ENCODE peak calls at places on chromosomes 1 and 21, in eight cellular contexts. O is GM12878, G is thoracic aorta, E is heart left ventricle, I is mucosa of descending colon, J is BE2C, M is body of pancreas, A is pancreas. V is an unnamed sample.

GRCh38 chr1:178544531-178544930 is 31.6 kb downstream of the TEX35 start:
- DNase-seq in O (no peak), G (no peak), E (no peak), I (no peak), J (no peak), M (no peak), A (no peak), V (no peak)

GRCh38 chr1:197618065-197618464 is 157.2 kb downstream of the DENND1B start:
- DNase-seq in O (no peak), G (no peak), E (no peak), I (no peak), J (peak; percentile 34), M (no peak), A (no peak), V (no peak)

GRCh38 chr1:64150266-64150665 is 53.2 kb upstream of the UBE2U start:
- DNase-seq in O (no peak), G (no peak), E (no peak), I (no peak), J (no peak), M (no peak), A (no peak), V (no peak)

GRCh38 chr1:242811092-242811840 is 286.8 kb upstream of the PLD5 start:
- DNase-seq in O (no peak), G (no peak), E (no peak), I (no peak), J (no peak), M (no peak), A (no peak), V (no peak)

GRCh38 chr1:56263908-56264307 is 315.5 kb downstream of the PLPP3 start:
- DNase-seq in O (no peak), G (no peak), E (no peak), I (no peak), J (no peak), M (no peak), A (no peak), V (no peak)

GRCh38 chr1:44094047-44094446 is 24.6 kb upstream of the KLF17 start:
- DNase-seq in O (no peak), G (no peak), E (no peak), I (no peak), J (no peak), M (no peak), A (no peak), V (no peak)

GRCh38 chr1:152035406-152036315 is 1.1 kb downstream of the S100A11 start:
- DNase-seq in O (no peak), G (no peak), E (no peak), I (peak; percentile 48), J (no peak), M (peak; percentile 24), A (no peak), V (no peak)

GRCh38 chr1:2990376-2991115 is 30.7 kb upstream of the ACTRT2 start:
- DNase-seq in O (no peak), G (no peak), E (no peak), I (peak; percentile 13), J (no peak), M (no peak), A (peak; percentile 40), V (no peak)

GRCh38 chr1:82110366-82111254 is 309.9 kb downstream of the ADGRL2 start:
- DNase-seq in O (no peak), G (no peak), E (no peak), I (no peak), J (no peak), M (no peak), A (no peak), V (no peak)

GRCh38 chr1:165883056-165883455 is 55.6 kb downstream of the UCK2 start:
- DNase-seq in O (no peak), G (no peak), E (no peak), I (no peak), J (no peak), M (no peak), A (no peak), V (no peak)

GRCh38 chr21:41571938-41572510 is 64.1 kb upstream of the TMPRSS2 start:
- DNase-seq in O (no peak), G (no peak), E (no peak), I (no peak), J (no peak), M (no peak), A (no peak), V (no peak)

GRCh38 chr1:7885513-7886298 is 32.8 kb upstream of the UTS2 start:
- DNase-seq in O (no peak), G (no peak), E (no peak), I (peak; percentile 98), J (peak; percentile 12), M (peak; percentile 88), A (peak; percentile 87), V (no peak)

GRCh38 chr1:41849211-41849759 is 69.4 kb downstream of the HIVEP3 start:
- DNase-seq in O (no peak), G (no peak), E (no peak), I (no peak), J (no peak), M (no peak), A (no peak), V (no peak)

GRCh38 chr1:225476538-225476988 is 48.7 kb upstream of the LBR start:
- DNase-seq in O (no peak), G (no peak), E (no peak), I (no peak), J (no peak), M (no peak), A (no peak), V (no peak)

GRCh38 chr1:19811206-19811851 is 3.8 kb downstream of the RNF186 start:
- DNase-seq in O (no peak), G (no peak), E (peak; percentile 35), I (peak; percentile 73), J (peak; percentile 48), M (peak; percentile 65), A (peak; percentile 79), V (peak; percentile 27)

GRCh38 chr1:159197767-159198557 is 6.7 kb upstream of the ACKR1 start:
- DNase-seq in O (no peak), G (peak; percentile 34), E (peak; percentile 37), I (peak; percentile 42), J (peak; percentile 72), M (peak; percentile 79), A (no peak), V (no peak)

GRCh38 chr1:175742790-175743459 is 470 bp downstream of the TNR start:
- DNase-seq in O (no peak), G (no peak), E (no peak), I (no peak), J (no peak), M (peak; percentile 13), A (no peak), V (no peak)

GRCh38 chr1:41868241-41868953 is 50.3 kb downstream of the HIVEP3 start:
- DNase-seq in O (peak; percentile 63), G (no peak), E (no peak), I (no peak), J (no peak), M (no peak), A (no peak), V (no peak)

GRCh38 chr1:222652676-222653075 is 34.8 kb downstream of the MIA3 start:
- DNase-seq in O (no peak), G (no peak), E (no peak), I (no peak), J (no peak), M (no peak), A (no peak), V (no peak)
- H3K4me1 ChIP-seq in O (peaks cover 30% of the 10 kb centered on the region), G (no peaks in the 10 kb centered on the region), E (no peaks in the 10 kb centered on the region), I (peaks cover 13% of the 10 kb centered on the region), J (no peaks in the 10 kb centered on the region), M (no peaks in the 10 kb centered on the region), A (peaks cover 10% of the 10 kb centered on the region), V (peaks cover 33% of the 10 kb centered on the region)

DNA sequence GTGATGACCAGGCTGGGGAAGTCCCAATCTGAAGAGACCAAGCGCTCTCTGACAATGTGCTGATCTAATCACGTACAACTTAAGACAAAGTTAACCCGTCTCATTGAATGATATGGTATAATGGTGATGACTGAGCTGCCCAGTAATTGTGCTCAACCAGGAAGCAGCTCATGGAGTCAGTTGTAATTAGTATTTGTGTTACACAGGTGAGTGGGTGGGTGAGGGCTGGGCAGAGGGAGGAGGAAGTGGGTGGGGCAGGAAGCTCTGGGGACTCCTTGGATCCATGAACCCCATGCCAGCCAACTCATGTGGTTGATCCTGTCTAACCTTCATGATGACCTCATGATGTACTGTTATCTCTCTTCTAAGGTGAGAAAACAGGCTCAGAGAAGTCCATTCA is 8.7 kb upstream of the ECE1 start:
- DNase-seq in O (no peak), G (no peak), E (no peak), I (peak; percentile 70), J (no peak), M (no peak), A (no peak), V (no peak)
- H3K4me1 ChIP-seq in O (peaks cover 22% of the 10 kb centered on the region), G (peaks cover 53% of the 10 kb centered on the region), E (peaks cover 19% of the 10 kb centered on the region), I (peaks cover 35% of the 10 kb centered on the region), J (peaks cover 6% of the 10 kb centered on the region), M (peaks cover 61% of the 10 kb centered on the region), A (peaks cover 37% of the 10 kb centered on the region), V (peaks cover 49% of the 10 kb centered on the region)

GRCh38 chr1:50422675-50422945 is 633 bp downstream of the DMRTA2 start:
- DNase-seq in O (no peak), G (no peak), E (no peak), I (no peak), J (no peak), M (no peak), A (no peak), V (no peak)
- H3K4me1 ChIP-seq in O (no peaks in the 10 kb centered on the region), G (peaks cover 74% of the 10 kb centered on the region), E (peaks cover 19% of the 10 kb centered on the region), I (peaks cover 45% of the 10 kb centered on the region), J (peaks cover 3% of the 10 kb centered on the region), M (peaks cover 62% of the 10 kb centered on the region), A (peaks cover 8% of the 10 kb centered on the region), V (no peaks in the 10 kb centered on the region)

DNA sequence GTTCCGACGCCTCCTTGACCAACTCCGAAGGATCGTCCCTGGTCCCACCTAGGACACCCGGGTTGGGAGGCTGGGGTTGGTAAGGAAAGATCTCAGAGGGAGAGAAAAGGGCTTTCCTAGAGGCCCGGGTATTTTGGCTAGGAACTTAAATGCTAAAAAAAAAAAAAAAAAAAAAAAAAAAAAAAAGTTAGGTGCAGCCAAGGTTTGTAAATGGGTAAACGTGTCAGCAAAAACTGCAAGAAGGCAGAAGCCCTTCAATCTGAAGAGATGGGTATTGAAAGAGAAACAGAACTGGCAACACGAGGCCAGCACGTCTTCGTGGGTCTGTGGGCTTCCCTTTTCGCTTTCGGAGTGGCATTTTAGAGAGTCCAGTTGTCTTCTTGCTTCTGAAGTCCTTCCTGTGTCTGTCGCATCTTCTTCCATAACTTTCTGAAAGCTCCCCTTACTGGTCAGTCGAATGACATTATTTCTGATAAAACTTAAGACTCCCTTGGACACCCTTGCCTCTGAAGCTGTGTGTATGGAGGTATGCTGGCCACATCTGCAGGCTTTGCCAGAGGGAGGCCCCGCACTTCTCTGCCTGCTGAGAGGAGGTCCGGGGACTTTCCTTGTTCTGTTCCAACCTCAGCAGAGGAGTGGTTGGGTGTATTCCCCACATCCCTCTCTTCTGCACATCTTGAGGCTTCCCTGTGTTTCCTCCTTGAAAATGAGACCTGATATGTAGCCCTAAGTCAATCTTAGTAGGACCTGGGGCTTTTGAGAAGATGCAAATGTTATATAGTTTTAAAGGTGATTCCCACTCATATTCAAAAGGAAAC is 745 bp downstream of the RCSD1 start:
- DNase-seq in O (peak; percentile 58), G (no peak), E (no peak), I (no peak), J (no peak), M (no peak), A (no peak), V (peak; percentile 53)
- H3K4me1 ChIP-seq in O (peaks cover 39% of the 10 kb centered on the region), G (peaks cover 38% of the 10 kb centered on the region), E (peaks cover 65% of the 10 kb centered on the region), I (peaks cover 10% of the 10 kb centered on the region), J (peaks cover 9% of the 10 kb centered on the region), M (peaks cover 6% of the 10 kb centered on the region), A (no peaks in the 10 kb centered on the region), V (peaks cover 72% of the 10 kb centered on the region)